ENCODE peak calls at places on chromosomes 13 and 19, in eight cellular contexts. G is glomerular endothelial cell; M is RPMI7951; Y is activated naive CD4-positive, alpha-beta T cell; B is stimulated activated naive CD4-positive, alpha-beta T cell; Z is thoracic aorta; L is stromal cell of bone marrow; J is NCI-H2081 treated with DMSO at 0.1 percent for 48 hours. E is an unnamed sample.

GRCh38 chr19:48915757-48916156 is 15.6 kb downstream of the NUCB1 start:
- DNase-seq in G (no peak), M (no peak), Y (no peak), B (no peak), Z (no peak), L (no peak), J (no peak), E (no peak)

GRCh38 chr19:39390460-39390758 is 497 bp downstream of the PAF1 start:
- DNase-seq in G (no peak), M (no peak), Y (peak; percentile 60), B (no peak), Z (no peak), L (no peak), J (no peak), E (no peak)

GRCh38 chr13:23741879-23742510 is 147.2 kb downstream of the MIPEP start:
- DNase-seq in G (no peak), M (peak; percentile 24), Y (no peak), B (no peak), Z (no peak), L (no peak), J (no peak), E (no peak)

GRCh38 chr19:10408511-10409291 is 5.4 kb upstream of the CDC37 start:
- DNase-seq in G (no peak), M (no peak), Y (no peak), B (no peak), Z (no peak), L (no peak), J (no peak), E (no peak)

GRCh38 chr13:65679240-65679639 is 1550.9 kb downstream of the PCDH9 start:
- DNase-seq in G (no peak), M (no peak), Y (no peak), B (no peak), Z (no peak), L (peak; percentile 10), J (no peak), E (no peak)

GRCh38 chr13:89279374-89279773 is 1608.2 kb downstream of the SLITRK5 start:
- DNase-seq in G (no peak), M (no peak), Y (no peak), B (no peak), Z (no peak), L (no peak), J (no peak), E (no peak)

GRCh38 chr13:26022538-26023292 is 29.1 kb downstream of the SHISA2 start:
- DNase-seq in G (no peak), M (peak; percentile 95), Y (no peak), B (no peak), Z (peak; percentile 41), L (peak; percentile 62), J (no peak), E (peak; percentile 86)

GRCh38 chr19:13762635-13763235 is 1.6 kb upstream of the MRI1 start:
- DNase-seq in G (no peak), M (no peak), Y (no peak), B (no peak), Z (no peak), L (no peak), J (no peak), E (no peak)

GRCh38 chr13:20363604-20364003 is 131.5 kb upstream of the GJB6 start:
- DNase-seq in G (no peak), M (no peak), Y (no peak), B (no peak), Z (no peak), L (no peak), J (no peak), E (peak; percentile 42)

E was measured in retina.